ENCODE peak calls at places on chromosome 20, in four cellular contexts. R is activated CD4-positive, CD25-positive, alpha-beta regulatory T cell treated with anti-CD3 and anti-CD28 coated beads, Interleukin-2, amount 50 U/mL, for 16 hours; X is CD4-positive, alpha-beta T cell; B is AG04450. N is an unnamed sample.

GRCh38 chr20:63441777-63442493 is 30.5 kb downstream of the KCNQ2 start:
- DNase-seq in R (peak; percentile 17), X (peak; percentile 64), B (no peak), N (peak; percentile 47)

GRCh38 chr20:25487975-25488374 is 80.5 kb downstream of the GINS1 start:
- DNase-seq in R (no peak), X (no peak), B (no peak), N (no peak)

GRCh38 chr20:15032352-15032622 is 694.9 kb upstream of the FLRT3 start:
- DNase-seq in R (no peak), X (no peak), B (no peak), N (no peak)

GRCh38 chr20:22352019-22352418 is 232.4 kb downstream of the FOXA2 start:
- DNase-seq in R (no peak), X (no peak), B (no peak), N (no peak)

GRCh38 chr20:23245553-23246128 is 105.0 kb upstream of the NXT1 start:
- DNase-seq in R (no peak), X (no peak), B (no peak), N (no peak)

GRCh38 chr20:47667086-47667485 is 118.2 kb downstream of the SULF2 start:
- DNase-seq in R (no peak), X (no peak), B (no peak), N (no peak)

GRCh38 chr20:31484001-31484400 is 8.9 kb downstream of the REM1 start:
- DNase-seq in R (no peak), X (no peak), B (no peak), N (no peak)

GRCh38 chr20:58604410-58604881 is 46.6 kb upstream of the STX16 start:
- DNase-seq in R (no peak), X (no peak), B (no peak), N (no peak)

GRCh38 chr20:2801459-2801728 is 967 bp upstream of the CPXM1 start:
- DNase-seq in R (no peak), X (no peak), B (no peak), N (no peak)

GRCh38 chr20:1631309-1632227 is 11.8 kb upstream of the SIRPB1 start:
- DNase-seq in R (no peak), X (no peak), B (no peak), N (no peak)

GRCh38 chr20:51366155-51366886 is 176.2 kb downstream of the NFATC2 start:
- DNase-seq in R (no peak), X (no peak), B (peak; percentile 99), N (no peak)

GRCh38 chr20:46621492-46621891 is 29.8 kb downstream of the SLC13A3 start:
- DNase-seq in R (no peak), X (no peak), B (peak; percentile 8), N (no peak)

GRCh38 chr20:11686900-11687543 is 230.7 kb upstream of the BTBD3 start:
- DNase-seq in R (no peak), X (no peak), B (no peak), N (no peak)

GRCh38 chr20:63950701-63951397 is 5.4 kb downstream of the UCKL1 start:
- DNase-seq in R (no peak), X (no peak), B (no peak), N (no peak)

GRCh38 chr20:50237349-50237748 is 46.7 kb downstream of the CEBPB start:
- DNase-seq in R (no peak), X (no peak), B (no peak), N (no peak)

GRCh38 chr20:42650345-42650744 is 539.4 kb downstream of the PTPRT start:
- DNase-seq in R (no peak), X (no peak), B (no peak), N (no peak)

GRCh38 chr20:37245671-37246237 is 15.9 kb downstream of the GHRH start:
- DNase-seq in R (no peak), X (no peak), B (no peak), N (no peak)

N was measured in memory B cell.